ENCODE peak calls at places on chromosomes 3 and 15, in five cellular contexts. N, Z, A, V and Q are unnamed samples.
A peak's percentile ranks its signal among the peaks of the same experiment; 100 is the strongest.

GRCh38 chr15:67109141-67110034 is 44.0 kb downstream of the SMAD3 start:
- DNase-seq in V (peak; percentile 92), N (no peak), A (no peak), Z (peak; percentile 100), Q (peak; percentile 95)

GRCh38 chr15:41568350-41569017 is 9.5 kb downstream of the TYRO3 start:
- DNase-seq in Z (no peak), V (no peak), A (peak; percentile 80), N (no peak), Q (no peak)

GRCh38 chr3:19815805-19816204 is 118.2 kb downstream of the EFHB start:
- DNase-seq in Z (no peak), A (no peak), V (no peak), N (no peak), Q (no peak)

GRCh38 chr15:78984041-78984440 is 39.2 kb upstream of the CTSH start:
- DNase-seq in A (no peak), Z (no peak), N (no peak), V (no peak), Q (peak; percentile 44)

GRCh38 chr3:161175506-161175905 is 45.6 kb upstream of the NMD3 start:
- DNase-seq in V (no peak), N (peak; percentile 18), Z (no peak), A (no peak), Q (no peak)

GRCh38 chr3:194675081-194675640 is 3.2 kb upstream of the LSG1 start:
- DNase-seq in V (peak; percentile 61), Z (peak; percentile 42), A (no peak), N (no peak), Q (no peak)

GRCh38 chr3:153210660-153211059 is 48.6 kb downstream of the RAP2B start:
- DNase-seq in A (no peak), N (no peak), V (peak; percentile 26), Z (no peak), Q (no peak)

GRCh38 chr3:102756706-102757105 is 321.9 kb downstream of the ZPLD1 start:
- DNase-seq in N (no peak), A (no peak), Z (no peak), V (no peak), Q (no peak)

GRCh38 chr3:76438971-76439370 is 600.9 kb upstream of the ROBO2 start:
- DNase-seq in V (peak; percentile 52), Z (peak; percentile 37), N (peak; percentile 36), A (no peak), Q (no peak)

GRCh38 chr3:142279965-142280590 is 54.7 kb upstream of the GK5 start:
- DNase-seq in N (peak; percentile 76), V (peak; percentile 84), A (no peak), Z (peak; percentile 55), Q (peak; percentile 90)

GRCh38 chr3:183710231-183710630 is 12.6 kb downstream of the YEATS2 start:
- DNase-seq in V (no peak), A (no peak), N (no peak), Z (peak; percentile 19), Q (peak; percentile 26)

GRCh38 chr3:12766541-12766940 is 7.5 kb upstream of the TMEM40 start:
- DNase-seq in Z (no peak), V (no peak), N (no peak), A (no peak), Q (no peak)

GRCh38 chr15:45326280-45326679 is 52.1 kb downstream of the GATM start:
- DNase-seq in A (no peak), V (no peak), N (no peak), Z (no peak), Q (no peak)

GRCh38 chr3:182450942-182451607 is 342.2 kb upstream of the ATP11B start:
- DNase-seq in A (no peak), N (no peak), Z (no peak), V (no peak), Q (no peak)

GRCh38 chr3:49553320-49553689 is 972 bp upstream of the BSN start:
- DNase-seq in Z (no peak), V (peak; percentile 72), A (no peak), N (no peak), Q (no peak)

GRCh38 chr15:61871926-61872522 is 188.2 kb downstream of the VPS13C start:
- DNase-seq in Z (no peak), N (peak; percentile 45), A (no peak), V (peak; percentile 48), Q (no peak)

GRCh38 chr15:69398541-69398940 is 15.6 kb upstream of the KIF23 start:
- DNase-seq in Z (no peak), N (no peak), A (no peak), V (peak; percentile 75), Q (peak; percentile 81)

GRCh38 chr3:126621171-126621570 is 33.8 kb downstream of the TXNRD3 start:
- DNase-seq in Z (peak; percentile 31), A (no peak), V (peak; percentile 87), N (peak; percentile 31), Q (no peak)
- H3K4me2 ChIP-seq in Z (peak overlapping the region; percentile 43), A (no peak overlapping the region), V (peak overlapping the region; percentile 70), N (no peak overlapping the region), Q (peak overlapping the region; percentile 64)

GRCh38 chr15:101167791-101168462 is 83.9 kb downstream of the CHSY1 start:
- DNase-seq in V (peak; percentile 71), A (no peak), Z (peak; percentile 99), N (peak; percentile 93), Q (peak; percentile 96)
- H3K4me3 ChIP-seq in V (no peak overlapping the region), A (no peak overlapping the region), Z (no peak overlapping the region), N (peak overlapping the region; percentile 55), Q (peak overlapping the region; percentile 42)

DNA sequence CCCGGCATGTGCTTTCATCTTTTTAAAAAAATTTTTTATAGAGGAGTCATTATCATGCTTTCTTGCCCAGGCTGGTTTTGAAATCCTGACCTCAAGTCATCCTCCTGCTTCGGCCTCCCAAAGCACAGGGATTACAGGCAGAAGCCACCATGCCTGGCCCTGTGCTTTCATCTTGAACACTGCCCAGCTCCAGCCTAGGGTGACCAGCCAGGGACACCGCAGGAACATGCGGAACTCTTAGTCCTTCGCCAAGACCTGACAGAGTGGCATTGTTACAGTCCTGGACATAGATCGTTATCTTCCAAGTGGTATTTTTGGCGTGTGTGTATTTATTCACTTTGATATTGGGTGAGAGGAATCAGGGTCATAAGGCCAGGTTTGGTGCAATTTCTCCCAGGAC is 7.9 kb upstream of the FURIN start:
- DNase-seq in N (peak; percentile 27), Z (no peak), V (no peak), A (no peak), Q (peak; percentile 58)
- H3K4me2 ChIP-seq in N (peak overlapping the region; percentile 61), Z (no peak overlapping the region), V (no peak overlapping the region), A (no peak overlapping the region), Q (no peak overlapping the region)

GRCh38 chr3:8658326-8659212 is 14.0 kb upstream of the SSUH2 start:
- DNase-seq in A (no peak), N (peak; percentile 75), Z (peak; percentile 87), V (no peak), Q (no peak)
- H3K4me3 ChIP-seq in A (no peak overlapping the region), N (no peak overlapping the region), Z (no peak overlapping the region), V (no peak overlapping the region), Q (no peak overlapping the region)

DNA sequence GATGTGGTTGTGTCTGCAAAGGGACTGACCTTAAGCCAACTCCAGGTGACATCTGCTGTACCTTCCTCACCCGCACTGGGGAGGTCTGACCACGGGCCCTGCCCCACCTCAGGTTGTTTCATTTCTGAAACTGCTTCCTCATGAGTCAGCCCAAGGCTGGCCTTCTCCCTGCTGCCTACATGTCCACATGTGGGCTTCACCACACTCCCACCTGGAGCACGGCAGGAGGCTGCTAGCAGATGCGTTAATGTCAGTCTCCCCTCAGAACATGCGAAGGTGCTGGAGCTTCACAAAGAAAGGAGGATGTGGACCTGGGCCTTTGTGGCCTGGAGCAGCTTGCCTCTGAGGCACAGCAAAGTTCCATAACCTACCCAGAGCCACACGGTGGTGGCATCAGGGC is 69.4 kb upstream of the PLXNA1 start:
- DNase-seq in A (no peak), V (no peak), N (peak; percentile 58), Z (no peak), Q (no peak)
- H3K4me2 ChIP-seq in A (no peak overlapping the region), V (no peak overlapping the region), N (no peak overlapping the region), Z (peak overlapping the region; percentile 7), Q (no peak overlapping the region)

GRCh38 chr15:76335129-76335850 is 1.3 kb upstream of the ISL2 start:
- DNase-seq in A (peak; percentile 73), Z (no peak), N (no peak), V (no peak), Q (peak; percentile 73)

GRCh38 chr15:76336254-76337046 is at the start of gene ISL2:
- DNase-seq in A (peak; percentile 97), Z (no peak), N (peak; percentile 92), V (peak; percentile 90), Q (peak; percentile 99)

GRCh38 chr15:76337047-76337738 is 620 bp downstream of the ISL2 start:
- DNase-seq in N (peak; percentile 53), A (no peak), V (peak; percentile 63), Z (no peak), Q (peak; percentile 89)

GRCh38 chr15:76334438-76335004 is 2.1 kb upstream of the ISL2 start:
- DNase-seq in Z (no peak), V (no peak), A (no peak), N (no peak), Q (no peak)

DNA sequence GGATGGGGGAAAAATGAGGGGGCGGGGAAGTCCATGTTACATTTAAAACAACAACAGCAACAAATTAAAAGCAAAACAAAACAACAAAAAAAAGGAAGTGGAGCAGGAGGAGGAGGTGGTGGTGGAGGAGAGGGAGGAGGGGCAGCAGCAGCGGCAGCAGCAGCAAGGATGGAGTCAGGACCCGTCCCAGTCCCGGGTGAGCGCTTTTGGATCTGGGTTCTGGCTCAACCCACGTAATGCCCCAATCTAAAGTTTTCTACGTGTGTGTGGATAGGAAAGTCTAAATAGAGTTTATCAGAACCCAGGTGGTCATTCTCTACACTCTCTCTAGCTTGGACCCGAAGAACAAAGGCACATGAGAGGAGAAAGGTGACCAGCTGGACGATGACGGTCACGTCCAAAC is 721 bp upstream of the ISL2 start:
- DNase-seq in V (no peak), Z (no peak), N (peak; percentile 4), A (peak; percentile 65), Q (peak; percentile 85)
- H3K4me3 ChIP-seq in V (peak overlapping the region; percentile 65), Z (no peak overlapping the region), N (peak overlapping the region; percentile 75), A (peak overlapping the region; percentile 47), Q (peak overlapping the region; percentile 69)

GRCh38 chr3:71442648-71443047 is 140.9 kb downstream of the FOXP1 start:
- DNase-seq in N (no peak), Z (no peak), V (no peak), A (no peak), Q (no peak)

GRCh38 chr3:71441217-71441924 is 142.2 kb downstream of the FOXP1 start:
- DNase-seq in N (no peak), Z (peak; percentile 47), V (no peak), A (no peak), Q (no peak)

GRCh38 chr3:71443332-71443731 is 140.2 kb downstream of the FOXP1 start:
- DNase-seq in A (no peak), N (no peak), Z (no peak), V (no peak), Q (no peak)

GRCh38 chr3:71444028-71444860 is 139.3 kb downstream of the FOXP1 start:
- DNase-seq in A (no peak), Z (peak; percentile 84), N (peak; percentile 91), V (peak; percentile 72), Q (peak; percentile 76)

DNA sequence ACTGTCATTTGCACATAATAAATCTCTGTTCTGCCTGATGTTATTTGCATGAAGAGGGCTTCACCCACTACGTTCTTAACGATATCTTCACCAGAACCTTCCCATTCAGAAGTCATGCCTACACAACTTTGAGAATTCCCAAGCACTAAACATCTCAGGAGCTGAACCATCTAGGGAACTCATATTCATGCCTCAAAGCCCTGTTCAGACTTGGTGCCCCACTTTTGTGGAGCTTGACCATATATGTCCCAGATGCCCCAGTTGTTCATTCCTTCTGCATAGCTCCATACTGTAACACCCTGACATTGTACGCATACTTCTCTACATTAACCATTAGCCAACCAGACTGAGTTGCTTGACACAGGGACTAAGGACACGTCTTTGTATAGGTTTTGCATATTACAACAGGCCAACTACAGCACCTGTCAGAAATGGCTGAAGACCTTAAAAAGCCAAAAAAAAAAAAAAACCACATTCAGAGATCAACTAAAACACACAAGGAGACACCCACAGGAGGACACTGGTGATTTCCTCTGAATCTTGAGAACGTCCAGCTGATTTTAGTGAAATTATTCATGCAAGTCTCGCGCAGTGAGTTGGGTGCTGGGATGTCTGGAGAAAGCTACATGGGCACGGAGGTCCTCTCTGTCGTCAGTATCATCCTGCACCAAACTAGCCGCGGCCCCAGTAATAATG is 141.5 kb downstream of the FOXP1 start:
- DNase-seq in N (no peak), A (no peak), V (no peak), Z (no peak), Q (no peak)
- H3K4me2 ChIP-seq in N (no peak overlapping the region), A (no peak overlapping the region), V (no peak overlapping the region), Z (no peak overlapping the region), Q (no peak overlapping the region)